ENCODE peak calls at places on chromosomes 6 and 20, in five cellular contexts. X is ascending aorta; A is activated T-helper 1 cell treated with Interleukin-2 at 50 U/mL for 16 hours; J is GM06990; E is effector memory CD4-positive, alpha-beta T cell. F is an unnamed sample.

GRCh38 chr6:106939208-106939607 is 35.3 kb downstream of the CD24 start:
- DNase-seq in X (no peak), A (no peak), J (no peak), E (no peak), F (no peak)

GRCh38 chr6:4637691-4638433 is 138.3 kb upstream of the CDYL start:
- DNase-seq in X (no peak), A (no peak), J (peak; percentile 42), E (no peak), F (no peak)

GRCh38 chr20:21259346-21259745 is 43.8 kb upstream of the XRN2 start:
- DNase-seq in X (no peak), A (no peak), J (no peak), E (no peak), F (no peak)

GRCh38 chr20:3461191-3461874 is 9.5 kb upstream of the ATRN start:
- DNase-seq in X (no peak), A (no peak), J (no peak), E (no peak), F (no peak)

GRCh38 chr20:46400828-46401477 is 5.5 kb downstream of the ELMO2 start:
- DNase-seq in X (no peak), A (peak; percentile 5), J (peak; percentile 20), E (peak; percentile 9), F (peak; percentile 41)

GRCh38 chr6:15922510-15923307 is 206.2 kb upstream of the MYLIP start:
- DNase-seq in X (no peak), A (no peak), J (no peak), E (no peak), F (no peak)

GRCh38 chr6:166952122-166952521 is 4.2 kb downstream of the RNASET2 start:
- DNase-seq in X (no peak), A (no peak), J (no peak), E (no peak), F (no peak)

GRCh38 chr20:58025233-58025632 is 203.2 kb downstream of the ANKRD60 start:
- DNase-seq in X (peak; percentile 58), A (no peak), J (no peak), E (no peak), F (no peak)

GRCh38 chr20:37226889-37227288 is 34.7 kb downstream of the GHRH start:
- DNase-seq in X (no peak), A (no peak), J (no peak), E (no peak), F (no peak)